ENCODE peak calls at places on chromosomes 12 and 14, in four cellular contexts. A is MM.1S, X is fibroblast of lung, C is GM12878. D is an unnamed sample.
A peak's percentile ranks its signal among the peaks of the same experiment; 100 is the strongest.

GRCh38 chr14:106166232-106166631 is 639.8 kb downstream of the TMEM121 start:
- DNase-seq in A (no peak), X (no peak), C (no peak), D (no peak)

GRCh38 chr14:96421236-96421635 is 29.3 kb downstream of the AK7 start:
- DNase-seq in A (no peak), X (no peak), C (no peak), D (no peak)

GRCh38 chr14:105700622-105701288 is 174.4 kb downstream of the TMEM121 start:
- DNase-seq in A (peak; percentile 88), X (no peak), C (peak; percentile 77), D (no peak)

GRCh38 chr12:95787274-95787814 is 3.2 kb downstream of the NTN4 start:
- DNase-seq in A (no peak), X (no peak), C (no peak), D (no peak)

GRCh38 chr14:89618309-89618708 is 201.3 kb upstream of the FOXN3 start:
- DNase-seq in A (peak; percentile 14), X (peak; percentile 53), C (no peak), D (peak; percentile 64)

GRCh38 chr12:109818900-109819500 is 14.2 kb downstream of the TRPV4 start:
- DNase-seq in A (no peak), X (peak; percentile 22), C (no peak), D (peak; percentile 85)

GRCh38 chr12:50065726-50066310 is 8.4 kb downstream of the ASIC1 start:
- DNase-seq in A (no peak), X (no peak), C (no peak), D (peak; percentile 50)

GRCh38 chr12:27382126-27382795 is 49.6 kb downstream of the BMAL2 start:
- DNase-seq in A (no peak), X (peak; percentile 17), C (no peak), D (no peak)

GRCh38 chr12:95582230-95583058 is 31.2 kb upstream of the USP44 start:
- DNase-seq in A (no peak), X (peak; percentile 66), C (no peak), D (peak; percentile 73)

GRCh38 chr12:96227365-96228106 is 33.4 kb downstream of the ELK3 start:
- DNase-seq in A (no peak), X (no peak), C (no peak), D (no peak)

GRCh38 chr12:131571827-131572226 is 139.1 kb upstream of the SFSWAP start:
- DNase-seq in A (no peak), X (no peak), C (no peak), D (no peak)

GRCh38 chr12:6135071-6135470 is 10.6 kb upstream of the VWF start:
- DNase-seq in A (no peak), X (peak; percentile 28), C (no peak), D (peak; percentile 43)

GRCh38 chr14:75531256-75531655 is 9.0 kb downstream of the BATF start:
- DNase-seq in A (no peak), X (no peak), C (no peak), D (no peak)

GRCh38 chr12:95701722-95702418 is 88.7 kb downstream of the NTN4 start:
- DNase-seq in A (no peak), X (no peak), C (no peak), D (no peak)

GRCh38 chr12:21476949-21477348 is 24.5 kb downstream of the RECQL start:
- DNase-seq in A (no peak), X (peak; percentile 45), C (no peak), D (peak; percentile 84)

GRCh38 chr14:80213602-80214001 is 2.3 kb upstream of the DIO2 start:
- DNase-seq in A (peak; percentile 12), X (peak; percentile 79), C (no peak), D (peak; percentile 90)

GRCh38 chr14:90938615-90939014 is 121.8 kb downstream of the RPS6KA5 start:
- DNase-seq in A (no peak), X (no peak), C (no peak), D (no peak)

GRCh38 chr12:124758266-124759200 is 105.1 kb downstream of the SCARB1 start:
- DNase-seq in A (no peak), X (no peak), C (no peak), D (no peak)

GRCh38 chr12:55043542-55043941 is 23.8 kb downstream of the NEUROD4 start:
- DNase-seq in A (no peak), X (no peak), C (no peak), D (no peak)

GRCh38 chr12:12983420-12984035 is 16.5 kb downstream of the HEBP1 start:
- DNase-seq in A (peak; percentile 38), X (peak; percentile 73), C (no peak), D (peak; percentile 81)

GRCh38 chr12:130795906-130796305 is 43.1 kb downstream of the STX2 start:
- DNase-seq in A (no peak), X (no peak), C (no peak), D (no peak)

GRCh38 chr14:102913341-102914211 is 8.9 kb upstream of the AMN start:
- DNase-seq in A (no peak), X (no peak), C (no peak), D (no peak)

GRCh38 chr12:102329883-102330282 is 132.2 kb upstream of the PMCH start:
- DNase-seq in A (no peak), X (no peak), C (no peak), D (no peak)

GRCh38 chr14:94770251-94770749 is 387 bp upstream of the GSC start:
- DNase-seq in A (no peak), X (peak; percentile 44), C (no peak), D (no peak)

GRCh38 chr12:5889381-5890047 is 55.5 kb downstream of the ANO2 start:
- DNase-seq in A (no peak), X (no peak), C (no peak), D (peak; percentile 3)

GRCh38 chr14:97010491-97011160 is 213.4 kb downstream of the VRK1 start:
- DNase-seq in A (no peak), X (no peak), C (no peak), D (no peak)

GRCh38 chr14:21723431-21724045 is 49.9 kb upstream of the OR4E1 start:
- DNase-seq in A (peak; percentile 75), X (no peak), C (no peak), D (peak; percentile 4)

GRCh38 chr14:32669416-32669815 is 269.3 kb upstream of the NPAS3 start:
- DNase-seq in A (no peak), X (no peak), C (no peak), D (no peak)

GRCh38 chr14:93793555-93793954 is 5.3 kb upstream of the PRIMA1 start:
- DNase-seq in A (no peak), X (no peak), C (no peak), D (no peak)

GRCh38 chr14:22099942-22100763 is 426.5 kb upstream of the OR4E1 start:
- DNase-seq in A (peak; percentile 65), X (peak; percentile 52), C (no peak), D (peak; percentile 60)

GRCh38 chr14:54579606-54580005 is 12.7 kb downstream of the SAMD4A start:
- DNase-seq in A (no peak), X (no peak), C (no peak), D (peak; percentile 56)

GRCh38 chr12:19434538-19434937 is 4.8 kb upstream of the AEBP2 start:
- DNase-seq in A (no peak), X (no peak), C (no peak), D (no peak)

GRCh38 chr12:41096797-41097196 is 91.3 kb upstream of the PDZRN4 start:
- DNase-seq in A (no peak), X (no peak), C (no peak), D (no peak)

GRCh38 chr14:61466249-61466904 is 145.0 kb downstream of the PRKCH start:
- DNase-seq in A (no peak), X (peak; percentile 99), C (no peak), D (peak; percentile 96)

GRCh38 chr12:19223018-19223417 is 93.5 kb downstream of the PLEKHA5 start:
- DNase-seq in A (no peak), X (no peak), C (no peak), D (peak; percentile 39)

GRCh38 chr12:42372154-42372791 is 46.3 kb downstream of the PPHLN1 start:
- DNase-seq in A (peak; percentile 79), X (peak; percentile 47), C (peak; percentile 49), D (peak; percentile 52)

GRCh38 chr12:25213338-25213737 is 18.3 kb downstream of the ETFRF1 start:
- DNase-seq in A (no peak), X (no peak), C (no peak), D (no peak)
- H3K9me3 ChIP-seq in A (no peaks in the 10 kb centered on the region), X (no peaks in the 10 kb centered on the region), C (no peaks in the 10 kb centered on the region), D (no peaks in the 10 kb centered on the region)

DNA sequence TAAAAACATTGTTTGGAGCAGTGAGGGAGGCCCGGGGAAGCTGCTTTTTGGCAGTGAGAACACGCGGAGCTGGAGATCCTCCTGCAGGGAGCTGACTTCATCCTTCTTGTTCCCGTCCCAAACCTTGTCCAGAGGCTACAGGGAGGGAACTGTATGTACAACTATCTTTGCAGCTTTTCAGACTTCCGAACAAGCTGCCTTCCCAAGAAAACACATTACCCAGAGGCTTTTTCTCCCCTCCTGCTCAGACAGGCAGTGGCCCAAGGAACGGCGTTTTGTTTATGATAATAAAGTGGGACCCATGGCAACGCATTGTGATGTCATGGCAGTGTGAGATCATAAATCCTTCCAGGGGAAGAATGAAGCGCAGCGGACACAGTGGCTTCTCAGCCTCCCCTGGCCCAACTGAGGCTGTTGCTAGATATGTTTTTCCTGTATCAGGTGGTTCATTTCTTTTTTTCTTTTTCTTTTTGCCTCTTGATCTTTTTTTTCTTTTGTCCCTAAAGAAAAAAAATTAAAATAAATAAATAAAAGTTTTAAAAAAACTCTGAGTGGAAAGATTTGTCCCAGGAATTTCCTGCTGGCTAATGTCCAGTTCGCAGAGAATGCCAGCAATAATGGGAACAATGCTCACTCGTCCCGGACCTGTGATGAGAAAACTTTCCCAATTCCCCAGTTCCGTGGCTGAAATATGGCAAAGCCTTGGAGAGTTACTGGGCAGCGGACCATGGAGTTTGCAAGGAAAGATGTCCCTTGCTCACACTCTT is 103.5 kb upstream of the MAP1LC3B2 start:
- DNase-seq in A (no peak), X (peak; percentile 98), C (no peak), D (peak; percentile 96)
- H3K4me2 ChIP-seq in A (no peak overlapping the region), X (peak overlapping the region; percentile 73), C (no peak overlapping the region), D (peak overlapping the region; percentile 77)

DNA sequence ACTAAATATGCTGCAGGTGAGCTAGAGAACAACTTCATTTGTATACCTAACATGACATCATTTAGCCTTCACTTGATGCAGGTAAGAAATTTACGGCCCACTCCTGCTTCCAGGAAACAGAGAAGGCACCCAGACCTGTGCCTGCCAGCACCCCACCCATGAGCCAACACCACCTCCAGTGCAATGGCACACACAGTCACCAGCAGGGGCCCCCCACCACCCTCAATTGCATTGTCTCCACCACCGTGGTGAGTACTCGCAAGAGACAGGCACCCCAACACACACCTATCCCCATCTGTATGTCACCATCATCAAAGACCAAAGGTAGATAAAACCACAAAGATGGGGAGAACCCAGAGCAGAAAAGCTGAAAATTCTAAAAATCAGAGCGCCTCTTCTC is 107.6 kb downstream of the KLHL28 start:
- DNase-seq in A (no peak), X (no peak), C (no peak), D (no peak)
- H3K27me3 ChIP-seq in A (no peaks in the 10 kb centered on the region), X (no peaks in the 10 kb centered on the region), C (no peaks in the 10 kb centered on the region), D (no peaks in the 10 kb centered on the region)

DNA sequence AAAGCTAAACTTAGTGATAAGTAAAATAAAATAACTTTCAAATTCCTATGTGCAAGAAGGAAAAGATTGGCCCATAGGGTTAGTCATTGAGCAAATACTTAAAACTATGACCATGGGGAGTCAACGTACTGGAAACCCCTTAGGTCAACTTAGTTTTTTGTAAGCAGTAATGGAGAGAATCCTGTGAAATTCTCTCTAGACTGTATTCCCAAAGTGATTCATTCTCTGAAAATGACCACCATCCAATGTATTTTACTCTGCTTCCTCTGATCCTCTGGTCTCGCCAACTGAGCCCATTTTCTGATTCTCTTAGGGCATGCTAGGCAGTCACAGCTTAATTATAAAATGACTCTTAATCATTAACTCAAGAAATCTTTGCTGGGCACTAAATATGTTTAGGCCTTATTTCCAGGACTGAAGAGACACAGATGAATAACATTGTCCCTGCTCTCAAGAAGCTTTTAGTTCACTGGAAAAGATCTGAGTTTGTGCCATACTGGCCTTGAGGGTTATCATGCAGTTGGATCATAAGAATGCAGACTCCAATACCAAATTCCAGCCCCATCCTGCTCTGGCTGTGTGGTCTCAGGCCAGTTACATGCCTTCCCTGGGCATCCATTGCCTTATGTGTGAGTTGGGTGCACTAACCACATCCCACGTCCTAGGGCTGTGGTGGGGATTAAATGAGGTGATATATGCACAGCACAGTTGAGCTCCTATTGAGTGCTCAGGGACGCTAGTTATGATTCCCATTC is 732.4 kb downstream of the AACS start:
- DNase-seq in A (no peak), X (no peak), C (no peak), D (no peak)
- H3K9me3 ChIP-seq in A (no peaks in the 10 kb centered on the region), X (no peaks in the 10 kb centered on the region), C (no peaks in the 10 kb centered on the region), D (no peaks in the 10 kb centered on the region)

D was measured in GM23248.